ENCODE peak calls at places on chromosome 10, in seven cellular contexts. D is SJCRH30; G is amygdala; B is activated CD8-positive, alpha-beta memory T cell treated with anti-CD3 and anti-CD28 coated beads for 48 hours; Q is NCI-H1105; R is iPS-NIHi11; M is choroid plexus epithelial cell. C is an unnamed sample.

GRCh38 chr10:48735836-48736390 is 51.2 kb downstream of the WDFY4 start:
- DNase-seq in D (no peak), G (no peak), B (no peak), Q (no peak), R (no peak), M (no peak), C (no peak)

GRCh38 chr10:59833810-59834209 is 72.5 kb downstream of the CCDC6 start:
- DNase-seq in D (no peak), G (no peak), B (no peak), Q (no peak), R (no peak), M (no peak), C (no peak)

GRCh38 chr10:107553470-107553869 is 389.0 kb upstream of the SORCS1 start:
- DNase-seq in D (peak), G (no peak), B (no peak), Q (no peak), R (no peak), M (peak), C (no peak)

GRCh38 chr10:100998183-100998990 is 1.2 kb upstream of the LZTS2 start:
- DNase-seq in D (no peak), G (peak), B (no peak), Q (peak), R (peak), M (peak), C (no peak)

GRCh38 chr10:59098811-59099452 is 77.5 kb upstream of the PHYHIPL start:
- DNase-seq in D (no peak), G (no peak), B (no peak), Q (no peak), R (no peak), M (peak), C (no peak)

GRCh38 chr10:71217266-71218045 is 5.1 kb downstream of the UNC5B start:
- DNase-seq in D (no peak), G (peak), B (no peak), Q (peak), R (peak), M (no peak), C (no peak)

GRCh38 chr10:27433976-27434375 is 70.1 kb upstream of the RAB18 start:
- DNase-seq in D (no peak), G (no peak), B (no peak), Q (no peak), R (no peak), M (no peak), C (no peak)

GRCh38 chr10:99433378-99434020 is 3.1 kb upstream of the GOT1 start:
- DNase-seq in D (no peak), G (no peak), B (no peak), Q (no peak), R (no peak), M (peak), C (peak)

GRCh38 chr10:123862421-123863188 is 29.0 kb downstream of the CPXM2 start:
- DNase-seq in D (no peak), G (no peak), B (no peak), Q (no peak), R (no peak), M (no peak), C (no peak)

GRCh38 chr10:79344502-79345195 is 2.6 kb upstream of the PPIF start:
- DNase-seq in D (no peak), G (no peak), B (no peak), Q (peak), R (no peak), M (no peak), C (no peak)

GRCh38 chr10:6843477-6843876 is 263.4 kb upstream of the PRKCQ start:
- DNase-seq in D (no peak), G (peak), B (no peak), Q (no peak), R (no peak), M (no peak), C (no peak)

GRCh38 chr10:75395955-75396860 is 5.4 kb downstream of the ZNF503 start:
- DNase-seq in D (no peak), G (no peak), B (no peak), Q (no peak), R (peak), M (no peak), C (no peak)

GRCh38 chr10:18010050-18010449 is 58.3 kb downstream of the SLC39A12 start:
- DNase-seq in D (no peak), G (no peak), B (no peak), Q (no peak), R (no peak), M (peak), C (no peak)

GRCh38 chr10:11871470-11871869 is 48.3 kb downstream of the PROSER2 start:
- DNase-seq in D (no peak), G (no peak), B (no peak), Q (no peak), R (no peak), M (peak), C (no peak)

GRCh38 chr10:97574374-97575100 is 2.0 kb downstream of the ANKRD2 start:
- DNase-seq in D (peak), G (no peak), B (no peak), Q (peak), R (peak), M (peak), C (peak)

C was measured in HCT116.